ENCODE peak calls at places on chromosomes 7 and 10, in four cellular contexts. B is fibroblast of lung, X is HL-60, U is cardiac fibroblast. A is an unnamed sample.

GRCh38 chr10:682931-683447 is 6.5 kb downstream of the DIP2C start:
- DNase-seq in B (no peak), X (no peak), U (no peak), A (no peak)

GRCh38 chr7:45938626-45939302 is 17.7 kb upstream of the IGFBP3 start:
- DNase-seq in B (no peak), X (no peak), U (no peak), A (no peak)

GRCh38 chr10:3874988-3875841 is 90.2 kb upstream of the KLF6 start:
- DNase-seq in B (no peak), X (no peak), U (no peak), A (no peak)

GRCh38 chr7:68488366-68489060 is 1109.8 kb upstream of the AUTS2 start:
- DNase-seq in B (no peak), X (no peak), U (no peak), A (no peak)

GRCh38 chr7:116912269-116912909 is 40.9 kb upstream of the ST7 start:
- DNase-seq in B (no peak), X (no peak), U (no peak), A (no peak)

GRCh38 chr10:102393411-102394078 is 2.0 kb upstream of the NFKB2 start:
- DNase-seq in B (no peak), X (no peak), U (no peak), A (no peak)

GRCh38 chr10:132518572-132519381 is 18.8 kb upstream of the INPP5A start:
- DNase-seq in B (no peak), X (no peak), U (no peak), A (no peak)

GRCh38 chr7:128791121-128791967 is 424 bp upstream of the CCDC136 start:
- DNase-seq in B (peak), X (peak), U (peak), A (no peak)

GRCh38 chr10:132556994-132557441 is 19.4 kb downstream of the INPP5A start:
- DNase-seq in B (no peak), X (no peak), U (no peak), A (no peak)

GRCh38 chr7:128167791-128168666 is 73.0 kb upstream of the LEP start:
- DNase-seq in B (no peak), X (no peak), U (no peak), A (no peak)

GRCh38 chr7:6284461-6285360 is 12.3 kb upstream of the CYTH3 start:
- DNase-seq in B (no peak), X (no peak), U (no peak), A (no peak)

GRCh38 chr7:157000741-157001653 is 9.5 kb downstream of the MNX1 start:
- DNase-seq in B (no peak), X (no peak), U (no peak), A (no peak)

GRCh38 chr7:135147899-135148721 is at the start of gene TMEM140:
- DNase-seq in B (peak), X (no peak), U (peak), A (no peak)

GRCh38 chr7:107948645-107949442 is 54.1 kb downstream of the LAMB1 start:
- DNase-seq in B (peak), X (no peak), U (peak), A (peak)

GRCh38 chr10:76583711-76584161 is 1053.9 kb downstream of the KCNMA1 start:
- DNase-seq in B (peak), X (no peak), U (peak), A (peak)

GRCh38 chr7:81244213-81244612 is 325.4 kb upstream of the SEMA3C start:
- DNase-seq in B (peak), X (peak), U (peak), A (no peak)

GRCh38 chr10:50604049-50604640 is 19.6 kb downstream of the SGMS1 start:
- DNase-seq in B (peak), X (no peak), U (peak), A (no peak)

GRCh38 chr10:71068811-71069411 is 143.5 kb upstream of the UNC5B start:
- DNase-seq in B (peak), X (no peak), U (peak), A (peak)

GRCh38 chr7:12735923-12736322 is 48.5 kb downstream of the ARL4A start:
- DNase-seq in B (no peak), X (no peak), U (no peak), A (no peak)

GRCh38 chr10:12844796-12845524 is 156.6 kb downstream of the CCDC3 start:
- DNase-seq in B (peak), X (no peak), U (peak), A (peak)

GRCh38 chr7:5528071-5528814 is 104.6 kb upstream of the TNRC18 start:
- DNase-seq in B (peak), X (peak), U (peak), A (no peak)

GRCh38 chr7:29865526-29865925 is 59.2 kb downstream of the WIPF3 start:
- DNase-seq in B (peak), X (no peak), U (peak), A (peak)

GRCh38 chr10:83605783-83606182 is 533.5 kb upstream of the GHITM start:
- DNase-seq in B (no peak), X (no peak), U (no peak), A (no peak)

GRCh38 chr10:75542902-75543301 is 111.5 kb downstream of the LRMDA start:
- DNase-seq in B (peak), X (no peak), U (peak), A (peak)

GRCh38 chr10:123270806-123271205 is 116.6 kb downstream of the BUB3 start:
- DNase-seq in B (no peak), X (no peak), U (no peak), A (no peak)

GRCh38 chr10:123275183-123275549 is 121.0 kb downstream of the BUB3 start:
- DNase-seq in B (no peak), X (no peak), U (no peak), A (no peak)

GRCh38 chr10:123272171-123272570 is 118.0 kb downstream of the BUB3 start:
- DNase-seq in B (no peak), X (no peak), U (no peak), A (no peak)

GRCh38 chr10:123278445-123278844 is 124.2 kb downstream of the BUB3 start:
- DNase-seq in B (no peak), X (no peak), U (no peak), A (no peak)

DNA sequence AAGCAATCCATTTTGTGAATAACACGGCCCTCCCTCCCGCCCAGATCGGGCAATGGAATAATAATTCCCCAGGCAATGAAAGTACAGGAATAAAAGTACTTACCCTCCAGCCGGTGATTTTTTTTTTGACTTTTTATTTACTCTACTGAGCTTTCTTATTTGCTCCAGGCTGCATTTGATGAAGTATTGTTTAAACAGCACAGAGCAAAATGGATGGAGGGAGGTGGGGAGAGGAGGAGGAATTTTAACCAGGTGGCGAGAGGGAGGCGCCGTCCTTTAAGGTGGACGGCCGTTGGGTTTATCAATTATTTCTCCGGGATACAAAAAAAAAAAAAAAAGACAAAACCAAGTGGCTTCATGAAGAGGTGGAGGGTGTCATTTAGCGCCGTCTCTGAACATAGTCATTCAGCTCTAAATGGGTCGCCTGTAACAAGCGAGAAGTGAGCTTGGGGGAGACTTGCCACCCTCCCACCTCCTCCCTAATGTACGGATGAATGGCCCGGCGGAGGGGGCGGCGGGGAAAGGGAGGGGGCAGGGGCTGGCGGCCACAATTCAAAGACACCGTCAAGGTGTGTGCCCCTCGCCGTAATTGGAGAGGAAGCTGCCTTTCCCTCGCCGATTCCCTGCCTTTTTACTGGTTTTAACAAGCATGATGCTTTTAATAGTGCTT is 120.4 kb downstream of the BUB3 start:
- DNase-seq in B (no peak), X (no peak), U (no peak), A (no peak)
- H3K4me3 ChIP-seq in B (no peak), X (no peak), U (no peak), A (no peak)

GRCh38 chr10:62373639-62373994 is 552 bp upstream of the ZNF365 start:
- DNase-seq in B (no peak), X (no peak), U (no peak), A (no peak)

GRCh38 chr10:62377026-62377415 is 2.9 kb downstream of the ZNF365 start:
- DNase-seq in B (no peak), X (no peak), U (no peak), A (no peak)

GRCh38 chr10:62373995-62374861 is at the start of gene ZNF365:
- DNase-seq in B (peak), X (peak), U (peak), A (no peak)

GRCh38 chr10:62376064-62377025 is 2.2 kb downstream of the ZNF365 start:
- DNase-seq in B (no peak), X (no peak), U (no peak), A (no peak)

DNA sequence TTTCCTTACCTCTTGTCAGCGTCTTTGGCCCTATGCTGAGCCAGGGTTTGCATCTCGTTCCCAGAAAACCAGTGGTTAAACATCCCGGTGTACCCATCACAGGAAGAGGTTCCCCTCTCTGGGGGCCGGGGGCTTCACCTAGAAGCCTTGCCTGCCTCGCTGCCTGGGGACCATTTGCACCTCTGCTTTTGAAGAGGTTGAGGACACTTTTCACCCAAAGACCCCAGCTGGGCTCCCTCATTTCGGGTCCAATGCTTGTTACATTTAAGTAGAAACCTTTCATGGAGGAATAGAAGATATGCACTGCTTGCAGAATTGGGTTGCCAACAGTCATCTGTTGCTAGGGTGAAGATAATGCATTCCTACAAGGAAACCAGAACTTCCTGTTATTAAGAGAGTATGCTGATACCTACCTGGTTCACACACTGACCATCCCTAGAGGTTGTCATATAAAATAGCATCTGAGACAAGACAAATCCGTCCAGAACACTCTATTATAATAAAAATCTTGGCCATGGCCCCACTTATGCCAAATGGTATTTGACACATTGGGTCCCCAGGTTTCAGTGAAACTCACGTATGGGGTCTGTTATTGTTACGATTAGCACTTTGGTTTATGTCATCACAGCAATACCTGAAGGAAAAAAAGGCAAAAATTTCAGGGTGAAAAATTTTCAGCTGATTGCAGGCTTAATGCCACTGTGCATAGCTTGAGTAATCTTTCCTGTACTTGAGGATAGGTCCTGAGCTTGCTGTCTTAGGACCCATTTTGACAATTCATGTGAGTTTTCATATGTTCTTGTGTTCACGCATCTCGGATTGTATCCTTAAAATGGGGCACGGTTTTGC is 917 bp downstream of the ZNF365 start:
- DNase-seq in B (no peak), X (no peak), U (no peak), A (no peak)
- H3K4me3 ChIP-seq in B (peak), X (no peak), U (peak), A (peak)

GRCh38 chr10:108141064-108141463 is 976.6 kb upstream of the SORCS1 start:
- DNase-seq in B (no peak), X (no peak), U (no peak), A (no peak)
- H3K4me3 ChIP-seq in B (no peak), X (no peak), U (no peak), A (no peak)

DNA sequence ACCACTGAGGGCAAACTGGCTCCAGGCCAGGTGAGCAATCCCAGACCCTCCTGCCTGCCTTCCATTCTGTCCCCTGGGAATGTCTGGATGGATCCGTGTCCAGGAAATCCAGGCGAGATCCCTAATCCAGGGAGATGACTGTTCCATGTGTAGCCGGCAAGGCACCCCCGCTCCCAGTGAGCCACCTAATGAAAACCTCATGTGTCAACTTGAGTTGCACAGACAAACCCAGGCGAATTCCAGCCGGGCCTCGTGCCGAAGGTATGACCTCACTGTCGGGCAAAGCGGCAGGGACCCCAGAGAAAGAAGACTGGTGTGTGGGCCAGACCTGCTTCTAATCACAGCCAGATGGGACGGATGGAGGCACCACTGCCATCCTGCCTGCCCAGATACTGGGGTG is 313.3 kb downstream of the CALN1 start:
- DNase-seq in B (no peak), X (no peak), U (no peak), A (peak)
- H3K4me3 ChIP-seq in B (no peak), X (no peak), U (no peak), A (no peak)

GRCh38 chr7:35252584-35252983 is 1.3 kb downstream of the TBX20 start:
- DNase-seq in B (no peak), X (no peak), U (no peak), A (no peak)
- H3K4me3 ChIP-seq in B (no peak), X (no peak), U (peak), A (no peak)

GRCh38 chr10:68305889-68306288 is 26.0 kb upstream of the HNRNPH3 start:
- DNase-seq in B (no peak), X (no peak), U (no peak), A (no peak)
- H3K4me3 ChIP-seq in B (no peak), X (no peak), U (no peak), A (no peak)